ENCODE peak calls at places on chromosomes 12 and 14, in ten cellular contexts. D is EH; W is GM10248; E is mucosa of gallbladder; N is activated CD4-positive, alpha-beta T cell treated with anti-CD3 and anti-CD28 coated beads for 24 hours; C is foreskin keratinocyte; V is H54; X is vagina; I is CMK; Z is amniotic stem cell. R is an unnamed sample.
A peak's percentile ranks its signal among the peaks of the same experiment; 100 is the strongest.

GRCh38 chr12:54988402-54989054 is 4.0 kb upstream of the TESPA1 start:
- DNase-seq in D (peak; percentile 37), W (no peak), E (peak; percentile 64), N (no peak), C (no peak), V (no peak), X (no peak), I (no peak), Z (no peak), R (no peak)

GRCh38 chr14:27015046-27015445 is 417.2 kb upstream of the NOVA1 start:
- DNase-seq in D (no peak), W (no peak), E (no peak), N (no peak), C (no peak), V (no peak), X (no peak), I (no peak), Z (no peak), R (no peak)

GRCh38 chr14:35351897-35352273 is 52.7 kb downstream of the NFKBIA start:
- DNase-seq in D (no peak), W (peak; percentile 5), E (no peak), N (no peak), C (no peak), V (no peak), X (no peak), I (no peak), Z (no peak), R (no peak)

GRCh38 chr14:22386924-22387775 is 201.9 kb downstream of the DAD1 start:
- DNase-seq in D (peak; percentile 73), W (peak; percentile 79), E (peak; percentile 70), N (no peak), C (peak; percentile 22), V (peak; percentile 29), X (no peak), I (peak; percentile 21), Z (peak; percentile 78), R (peak; percentile 79)

GRCh38 chr12:50542448-50542847 is 37.7 kb downstream of the DIP2B start:
- DNase-seq in D (peak; percentile 37), W (peak; percentile 29), E (no peak), N (peak; percentile 23), C (peak; percentile 98), V (peak; percentile 54), X (no peak), I (no peak), Z (no peak), R (peak; percentile 73)

GRCh38 chr12:59079472-59079871 is 159.2 kb upstream of the LRIG3 start:
- DNase-seq in D (no peak), W (no peak), E (no peak), N (no peak), C (peak; percentile 57), V (no peak), X (no peak), I (no peak), Z (no peak), R (peak; percentile 18)

GRCh38 chr12:26007563-26007962 is 49.1 kb downstream of the RASSF8 start:
- DNase-seq in D (no peak), W (no peak), E (no peak), N (no peak), C (no peak), V (no peak), X (no peak), I (no peak), Z (no peak), R (no peak)

GRCh38 chr12:48824112-48824511 is 5.8 kb downstream of the CACNB3 start:
- DNase-seq in D (no peak), W (no peak), E (no peak), N (no peak), C (peak; percentile 41), V (no peak), X (no peak), I (no peak), Z (no peak), R (peak; percentile 83)

GRCh38 chr14:89128616-89129015 is 288.4 kb downstream of the FOXN3 start:
- DNase-seq in D (no peak), W (no peak), E (no peak), N (no peak), C (no peak), V (no peak), X (no peak), I (no peak), Z (no peak), R (no peak)

GRCh38 chr14:63193236-63193635 is 11.0 kb upstream of the RHOJ start:
- DNase-seq in D (no peak), W (no peak), E (no peak), N (no peak), C (no peak), V (no peak), X (no peak), I (no peak), Z (no peak), R (no peak)

GRCh38 chr12:62692884-62693283 is 226.3 kb downstream of the MON2 start:
- DNase-seq in D (peak; percentile 88), W (no peak), E (no peak), N (no peak), C (peak; percentile 48), V (no peak), X (no peak), I (no peak), Z (no peak), R (no peak)

GRCh38 chr14:69093551-69094421 is 59.1 kb downstream of the DCAF5 start:
- DNase-seq in D (peak; percentile 88), W (no peak), E (no peak), N (no peak), C (no peak), V (no peak), X (no peak), I (no peak), Z (no peak), R (no peak)

GRCh38 chr12:49088190-49088931 is 6.2 kb downstream of the DHH start:
- DNase-seq in D (peak; percentile 90), W (peak; percentile 83), E (peak; percentile 63), N (peak; percentile 60), C (peak; percentile 74), V (peak; percentile 98), X (no peak), I (peak; percentile 80), Z (peak; percentile 78), R (peak; percentile 92)

GRCh38 chr12:64618953-64619590 is 8.8 kb downstream of the RASSF3 start:
- DNase-seq in D (peak; percentile 80), W (peak; percentile 61), E (no peak), N (no peak), C (no peak), V (no peak), X (no peak), I (no peak), Z (no peak), R (no peak)

GRCh38 chr14:90750701-90751100 is 65.5 kb downstream of the TTC7B start:
- DNase-seq in D (no peak), W (no peak), E (no peak), N (no peak), C (no peak), V (no peak), X (no peak), I (no peak), Z (no peak), R (no peak)

GRCh38 chr12:3304436-3305135 is 186.4 kb upstream of the PRMT8 start:
- DNase-seq in D (peak; percentile 93), W (no peak), E (no peak), N (no peak), C (peak; percentile 70), V (peak; percentile 81), X (no peak), I (no peak), Z (peak; percentile 23), R (peak; percentile 69)

GRCh38 chr12:81208193-81208946 is 130.5 kb downstream of the ACSS3 start:
- DNase-seq in D (no peak), W (no peak), E (no peak), N (no peak), C (no peak), V (no peak), X (no peak), I (no peak), Z (no peak), R (no peak)

GRCh38 chr12:103373088-103373523 is 122.7 kb downstream of the C12orf42 start:
- DNase-seq in D (no peak), W (no peak), E (no peak), N (no peak), C (no peak), V (no peak), X (no peak), I (no peak), Z (no peak), R (no peak)

GRCh38 chr14:89445252-89445973 is 28.4 kb upstream of the FOXN3 start:
- DNase-seq in D (peak; percentile 40), W (no peak), E (no peak), N (no peak), C (no peak), V (no peak), X (no peak), I (no peak), Z (no peak), R (no peak)

GRCh38 chr14:91496790-91497189 is 13.3 kb downstream of the PPP4R3A start:
- DNase-seq in D (no peak), W (no peak), E (no peak), N (no peak), C (no peak), V (no peak), X (no peak), I (no peak), Z (no peak), R (no peak)

GRCh38 chr12:12018454-12018853 is 52.3 kb upstream of the BCL2L14 start:
- DNase-seq in D (peak; percentile 66), W (no peak), E (no peak), N (no peak), C (no peak), V (no peak), X (no peak), I (no peak), Z (peak; percentile 12), R (peak; percentile 21)

GRCh38 chr14:38257500-38257899 is 1.6 kb upstream of the CLEC14A start:
- DNase-seq in D (peak; percentile 10), W (no peak), E (no peak), N (no peak), C (no peak), V (no peak), X (no peak), I (no peak), Z (no peak), R (no peak)

GRCh38 chr12:69985656-69986055 is 160.6 kb downstream of the MYRFL start:
- DNase-seq in D (no peak), W (peak; percentile 31), E (no peak), N (no peak), C (no peak), V (peak; percentile 25), X (no peak), I (no peak), Z (no peak), R (peak; percentile 9)

GRCh38 chr12:112233242-112233641 is 107.9 kb downstream of the TRAFD1 start:
- DNase-seq in D (no peak), W (no peak), E (no peak), N (no peak), C (no peak), V (no peak), X (no peak), I (no peak), Z (no peak), R (no peak)

GRCh38 chr12:43832506-43833168 is 3.2 kb upstream of the TMEM117 start:
- DNase-seq in D (no peak), W (no peak), E (no peak), N (no peak), C (no peak), V (no peak), X (no peak), I (no peak), Z (no peak), R (no peak)

GRCh38 chr12:110287986-110288385 is 6.9 kb downstream of the ATP2A2 start:
- DNase-seq in D (no peak), W (no peak), E (no peak), N (no peak), C (no peak), V (no peak), X (no peak), I (no peak), Z (no peak), R (no peak)